ENCODE peak calls at places on chromosome 6, in seven cellular contexts. D, S, P, T, X, Q and Y are unnamed samples.

GRCh38 chr6:43817192-43817591 is 47.2 kb downstream of the VEGFA start:
- DNase-seq in D (no peak), S (peak), P (no peak), T (peak), X (no peak), Q (peak), Y (no peak)

GRCh38 chr6:134217110-134217509 is 100.8 kb downstream of the SGK1 start:
- DNase-seq in D (no peak), S (no peak), P (no peak), T (peak), X (no peak), Q (peak), Y (no peak)

GRCh38 chr6:166815629-166816028 is 140.7 kb downstream of the RNASET2 start:
- DNase-seq in D (no peak), S (peak), P (no peak), T (no peak), X (peak), Q (peak), Y (no peak)

GRCh38 chr6:25302677-25303128 is 23.5 kb downstream of the CARMIL1 start:
- DNase-seq in D (peak), S (peak), P (no peak), T (peak), X (no peak), Q (peak), Y (no peak)

GRCh38 chr6:39669117-39669690 is 56.0 kb downstream of the KIF6 start:
- DNase-seq in D (no peak), S (no peak), P (no peak), T (no peak), X (no peak), Q (no peak), Y (no peak)

GRCh38 chr6:80174931-80175572 is 68.6 kb downstream of the BCKDHB start:
- DNase-seq in D (peak), S (peak), P (no peak), T (peak), X (no peak), Q (peak), Y (no peak)

GRCh38 chr6:105482227-105482839 is 79.5 kb upstream of the PREP start:
- DNase-seq in D (peak), S (peak), P (no peak), T (no peak), X (no peak), Q (no peak), Y (no peak)

GRCh38 chr6:26595669-26596269 is 984 bp upstream of the ABT1 start:
- DNase-seq in D (peak), S (peak), P (peak), T (peak), X (peak), Q (peak), Y (peak)

GRCh38 chr6:111586554-111586953 is 19.1 kb downstream of the TRAF3IP2 start:
- DNase-seq in D (no peak), S (no peak), P (no peak), T (no peak), X (no peak), Q (no peak), Y (no peak)

GRCh38 chr6:143744593-143745151 is 66.9 kb downstream of the PHACTR2 start:
- DNase-seq in D (no peak), S (no peak), P (no peak), T (no peak), X (no peak), Q (no peak), Y (no peak)

GRCh38 chr6:37366910-37367309 is 13.1 kb downstream of the RNF8 start:
- DNase-seq in D (no peak), S (no peak), P (no peak), T (no peak), X (no peak), Q (no peak), Y (no peak)

GRCh38 chr6:37368961-37369320 is 15.2 kb downstream of the RNF8 start:
- DNase-seq in D (no peak), S (no peak), P (no peak), T (no peak), X (no peak), Q (no peak), Y (no peak)

GRCh38 chr6:37367557-37367956 is 13.8 kb downstream of the RNF8 start:
- DNase-seq in D (no peak), S (no peak), P (no peak), T (no peak), X (no peak), Q (no peak), Y (no peak)

GRCh38 chr6:37362101-37362823 is 8.5 kb downstream of the RNF8 start:
- DNase-seq in D (no peak), S (no peak), P (no peak), T (no peak), X (no peak), Q (no peak), Y (no peak)

DNA sequence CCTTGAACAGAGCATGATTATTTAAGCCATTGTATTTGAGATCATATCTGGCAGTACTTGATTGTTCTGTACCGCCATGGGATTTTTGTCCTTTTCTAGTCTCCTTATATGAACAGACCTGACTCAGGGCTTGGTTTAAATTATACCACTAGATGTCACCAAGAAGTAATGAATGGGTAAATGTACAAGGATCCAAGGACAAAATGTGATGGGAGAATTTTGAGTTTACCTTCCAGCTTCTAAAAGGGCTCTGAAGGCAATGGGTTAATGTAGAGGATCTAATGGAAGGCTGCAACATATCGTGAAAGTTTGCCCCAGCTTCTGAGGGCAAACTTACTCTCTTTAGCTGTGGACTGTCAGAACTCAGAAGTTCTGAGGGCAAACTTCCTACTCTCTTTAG is 12.0 kb downstream of the RNF8 start:
- DNase-seq in D (no peak), S (peak), P (no peak), T (peak), X (no peak), Q (no peak), Y (no peak)
- TF ChIP-seq CTCF in D (peak), S (peak), P (no peak), T (peak), X (no peak), Q (peak), Y (peak)

GRCh38 chr6:7642784-7643183 is 52.8 kb downstream of the SNRNP48 start:
- DNase-seq in D (no peak), S (no peak), P (no peak), T (no peak), X (no peak), Q (no peak), Y (no peak)

GRCh38 chr6:7639427-7639826 is 49.4 kb downstream of the SNRNP48 start:
- DNase-seq in D (no peak), S (no peak), P (no peak), T (no peak), X (no peak), Q (no peak), Y (no peak)

GRCh38 chr6:7644394-7644793 is 54.4 kb downstream of the SNRNP48 start:
- DNase-seq in D (no peak), S (no peak), P (no peak), T (no peak), X (no peak), Q (no peak), Y (no peak)

GRCh38 chr6:7636151-7636550 is 46.2 kb downstream of the SNRNP48 start:
- DNase-seq in D (no peak), S (peak), P (no peak), T (no peak), X (no peak), Q (peak), Y (no peak)

GRCh38 chr6:7640607-7641577 is 50.9 kb downstream of the SNRNP48 start:
- DNase-seq in D (peak), S (peak), P (no peak), T (peak), X (no peak), Q (peak), Y (no peak)
- TF ChIP-seq CTCF in D (no peak), S (no peak), P (no peak), T (peak), X (no peak), Q (peak), Y (no peak)

GRCh38 chr6:33123732-33124524 is 48.1 kb downstream of the HLA-DPB1 start:
- DNase-seq in D (no peak), S (peak), P (no peak), T (no peak), X (peak), Q (no peak), Y (no peak)
- TF ChIP-seq CTCF in D (peak), S (peak), P (no peak), T (peak), X (peak), Q (peak), Y (peak)

GRCh38 chr6:56372621-56373020 is 125.2 kb upstream of the COL21A1 start:
- DNase-seq in D (no peak), S (peak), P (no peak), T (no peak), X (no peak), Q (no peak), Y (no peak)

GRCh38 chr6:56366112-56366852 is 118.9 kb upstream of the COL21A1 start:
- DNase-seq in D (no peak), S (no peak), P (no peak), T (no peak), X (no peak), Q (no peak), Y (no peak)

GRCh38 chr6:56370591-56371198 is 123.3 kb upstream of the COL21A1 start:
- DNase-seq in D (peak), S (peak), P (no peak), T (peak), X (no peak), Q (peak), Y (no peak)

GRCh38 chr6:56368484-56368883 is 121.1 kb upstream of the COL21A1 start:
- DNase-seq in D (no peak), S (no peak), P (no peak), T (no peak), X (no peak), Q (no peak), Y (no peak)

DNA sequence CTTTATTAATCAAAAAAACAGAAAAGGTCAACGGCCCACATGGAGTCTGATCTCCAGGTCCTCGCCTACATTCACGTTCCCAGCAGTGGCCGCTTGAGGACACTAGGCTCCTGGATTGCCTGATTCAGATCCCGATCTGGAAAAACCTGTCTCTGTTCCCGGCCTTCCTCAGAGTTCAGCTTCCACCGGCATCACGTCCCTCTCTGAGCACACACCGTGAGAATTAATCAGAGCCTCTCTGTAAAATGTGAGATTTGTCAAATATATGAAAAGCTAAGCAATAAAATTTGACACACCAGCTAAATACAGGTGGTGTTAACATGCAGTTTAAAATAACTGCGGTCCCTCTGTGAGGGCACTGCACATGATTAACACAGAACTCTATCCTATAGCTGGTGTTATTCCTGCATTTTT is 122.8 kb upstream of the COL21A1 start:
- DNase-seq in D (no peak), S (peak), P (no peak), T (peak), X (peak), Q (peak), Y (no peak)
- TF ChIP-seq CTCF in D (peak), S (peak), P (no peak), T (peak), X (peak), Q (peak), Y (peak)

GRCh38 chr6:1402369-1402768 is 13.0 kb downstream of the FOXF2 start:
- DNase-seq in D (no peak), S (no peak), P (no peak), T (no peak), X (no peak), Q (no peak), Y (no peak)
- TF ChIP-seq CTCF in D (no peak), S (no peak), P (no peak), T (no peak), X (no peak), Q (no peak), Y (no peak)